ENCODE peak calls at places on chromosomes 6 and 20, in four cellular contexts. F is NCI-H2171, N is SW480, D is A549. K is an unnamed sample.

GRCh38 chr20:56636701-56637100 is 7.6 kb downstream of the TFAP2C start:
- DNase-seq in F (no peak), N (no peak), D (peak), K (no peak)

GRCh38 chr20:36754656-36755222 is 8.8 kb upstream of the NDRG3 start:
- DNase-seq in F (peak), N (peak), D (peak), K (peak)

GRCh38 chr6:9455794-9456193 is 959.1 kb downstream of the TFAP2A start:
- DNase-seq in F (no peak), N (no peak), D (no peak), K (no peak)

GRCh38 chr6:41939848-41940758 is 1.5 kb downstream of the CCND3 start:
- DNase-seq in F (no peak), N (peak), D (no peak), K (no peak)

GRCh38 chr20:57439432-57439831 is 48.2 kb downstream of the RBM38 start:
- DNase-seq in F (no peak), N (peak), D (no peak), K (no peak)

GRCh38 chr6:100612101-100612500 is 147.4 kb upstream of the SIM1 start:
- DNase-seq in F (no peak), N (no peak), D (no peak), K (no peak)

GRCh38 chr6:20868397-20869185 is 334.3 kb downstream of the CDKAL1 start:
- DNase-seq in F (peak), N (no peak), D (no peak), K (peak)

GRCh38 chr20:9510926-9511325 is 3.5 kb upstream of the LAMP5 start:
- DNase-seq in F (no peak), N (no peak), D (no peak), K (no peak)

K was measured in NCI-H524 treated with DMSO at 0.1 percent for 48 hours.